ENCODE peak calls at places on chromosomes 5 and 9, in seven cellular contexts. One of them, this sample, is unnamed.
A peak's percentile ranks its signal among the peaks of the same experiment; 100 is the strongest.

GRCh38 chr9:125277411-125277810 is 15.8 kb downstream of the GAPVD1 start:
- DNase-seq in NAMALWA: no peak
- DNase-seq in NCI-H774: no peak
- DNase-seq in aorta: no peak
- DNase-seq in CD14-positive monocyte: no peak
- DNase-seq in left ventricle myocardium inferior: no peak
- DNase-seq in KG1: no peak
- DNase-seq in this sample: no peak

GRCh38 chr5:19584131-19584530 is 403.9 kb downstream of the CDH18 start:
- DNase-seq in NAMALWA: no peak
- DNase-seq in NCI-H774: no peak
- DNase-seq in aorta: no peak
- DNase-seq in CD14-positive monocyte: no peak
- DNase-seq in left ventricle myocardium inferior: no peak
- DNase-seq in KG1: no peak
- DNase-seq in this sample: no peak

GRCh38 chr5:143002459-143003327 is 232.5 kb downstream of the ARHGAP26 start:
- DNase-seq in NAMALWA: peak; percentile 81
- DNase-seq in NCI-H774: no peak
- DNase-seq in aorta: no peak
- DNase-seq in CD14-positive monocyte: peak; percentile 83
- DNase-seq in left ventricle myocardium inferior: no peak
- DNase-seq in KG1: peak; percentile 71
- DNase-seq in this sample: no peak

GRCh38 chr5:90853759-90854515 is 295.3 kb downstream of the ADGRV1 start:
- DNase-seq in NAMALWA: no peak
- DNase-seq in NCI-H774: no peak
- DNase-seq in aorta: no peak
- DNase-seq in CD14-positive monocyte: no peak
- DNase-seq in left ventricle myocardium inferior: no peak
- DNase-seq in KG1: no peak
- DNase-seq in this sample: no peak

GRCh38 chr5:91221917-91222316 is 161.2 kb downstream of the ARRDC3 start:
- DNase-seq in NAMALWA: no peak
- DNase-seq in NCI-H774: no peak
- DNase-seq in aorta: no peak
- DNase-seq in CD14-positive monocyte: no peak
- DNase-seq in left ventricle myocardium inferior: no peak
- DNase-seq in KG1: no peak
- DNase-seq in this sample: no peak

GRCh38 chr5:130541617-130542221 is 623.3 kb downstream of the HINT1 start:
- DNase-seq in NAMALWA: peak; percentile 7
- DNase-seq in NCI-H774: no peak
- DNase-seq in aorta: no peak
- DNase-seq in CD14-positive monocyte: no peak
- DNase-seq in left ventricle myocardium inferior: no peak
- DNase-seq in KG1: no peak
- DNase-seq in this sample: no peak

GRCh38 chr9:68844623-68845612 is 139.9 kb downstream of the PIP5K1B start:
- DNase-seq in NAMALWA: peak; percentile 75
- DNase-seq in NCI-H774: no peak
- DNase-seq in aorta: peak; percentile 81
- DNase-seq in CD14-positive monocyte: peak; percentile 53
- DNase-seq in left ventricle myocardium inferior: peak; percentile 29
- DNase-seq in KG1: no peak
- DNase-seq in this sample: no peak

GRCh38 chr5:126998201-126998631 is 32.1 kb downstream of the MARCHF3 start:
- DNase-seq in NAMALWA: peak; percentile 68
- DNase-seq in NCI-H774: peak; percentile 33
- DNase-seq in aorta: no peak
- DNase-seq in CD14-positive monocyte: no peak
- DNase-seq in left ventricle myocardium inferior: no peak
- DNase-seq in KG1: no peak
- DNase-seq in this sample: no peak

GRCh38 chr5:148951612-148952011 is 111.2 kb downstream of the SH3TC2 start:
- DNase-seq in NAMALWA: no peak
- DNase-seq in NCI-H774: no peak
- DNase-seq in aorta: no peak
- DNase-seq in CD14-positive monocyte: no peak
- DNase-seq in left ventricle myocardium inferior: no peak
- DNase-seq in KG1: no peak
- DNase-seq in this sample: no peak

GRCh38 chr5:38601133-38601842 is 44.8 kb upstream of the LIFR start:
- DNase-seq in NAMALWA: no peak
- DNase-seq in NCI-H774: no peak
- DNase-seq in aorta: no peak
- DNase-seq in CD14-positive monocyte: no peak
- DNase-seq in left ventricle myocardium inferior: peak; percentile 46
- DNase-seq in KG1: no peak
- DNase-seq in this sample: no peak

GRCh38 chr9:32508728-32509127 is 17.3 kb downstream of the RIGI start:
- DNase-seq in NAMALWA: no peak
- DNase-seq in NCI-H774: no peak
- DNase-seq in aorta: no peak
- DNase-seq in CD14-positive monocyte: no peak
- DNase-seq in left ventricle myocardium inferior: no peak
- DNase-seq in KG1: no peak
- DNase-seq in this sample: peak; percentile 33

GRCh38 chr5:144812770-144813169 is 642.1 kb downstream of the KCTD16 start:
- DNase-seq in NAMALWA: no peak
- DNase-seq in NCI-H774: no peak
- DNase-seq in aorta: no peak
- DNase-seq in CD14-positive monocyte: no peak
- DNase-seq in left ventricle myocardium inferior: no peak
- DNase-seq in KG1: no peak
- DNase-seq in this sample: no peak

GRCh38 chr9:84993105-84993504 is 323.6 kb downstream of the NTRK2 start:
- DNase-seq in NAMALWA: no peak
- DNase-seq in NCI-H774: no peak
- DNase-seq in aorta: no peak
- DNase-seq in CD14-positive monocyte: no peak
- DNase-seq in left ventricle myocardium inferior: no peak
- DNase-seq in KG1: no peak
- DNase-seq in this sample: no peak

GRCh38 chr5:112205840-112206239 is 213.2 kb downstream of the EPB41L4A start:
- DNase-seq in NAMALWA: no peak
- DNase-seq in NCI-H774: no peak
- DNase-seq in aorta: no peak
- DNase-seq in CD14-positive monocyte: no peak
- DNase-seq in left ventricle myocardium inferior: no peak
- DNase-seq in KG1: no peak
- DNase-seq in this sample: no peak

This sample was measured in DMS153.